ENCODE peak calls at places on chromosomes 5 and 9, in six cellular contexts. U is mesendoderm, T is neuronal stem cell, J is IMR-90, E is mesenchymal stem cell, W is H1. X is an unnamed sample.
A peak's percentile ranks its signal among the peaks of the same experiment; 100 is the strongest.

GRCh38 chr5:170629566-170630175 is 125.9 kb downstream of the KCNIP1 start:
- DNase-seq in J (no peak), W (no peak), T (no peak), U (no peak), E (no peak), X (no peak)

GRCh38 chr5:109805882-109806281 is 116.2 kb downstream of the MAN2A1 start:
- DNase-seq in T (peak; percentile 3), J (no peak), U (peak; percentile 96), W (no peak), E (no peak), X (no peak)

GRCh38 chr5:156096259-156096658 is 230.7 kb upstream of the SGCD start:
- DNase-seq in W (no peak), T (no peak), E (peak; percentile 11), J (peak; percentile 42), U (no peak), X (no peak)

GRCh38 chr5:140118294-140118936 is 4.5 kb downstream of the PURA start:
- DNase-seq in E (no peak), U (no peak), W (no peak), T (no peak), J (peak; percentile 17), X (no peak)

GRCh38 chr9:86600291-86600690 is 246.1 kb upstream of the TUT7 start:
- DNase-seq in E (peak; percentile 9), J (peak; percentile 58), U (peak; percentile 32), T (no peak), W (no peak), X (peak; percentile 57)

GRCh38 chr9:135346438-135347050 is 133.0 kb upstream of the PPP1R26 start:
- DNase-seq in T (no peak), U (no peak), J (no peak), E (no peak), W (no peak), X (no peak)

GRCh38 chr9:124149992-124150391 is 107.8 kb upstream of the NEK6 start:
- DNase-seq in T (no peak), J (peak; percentile 26), E (peak; percentile 38), U (peak; percentile 61), W (peak; percentile 39), X (peak; percentile 32)

GRCh38 chr9:35114113-35114847 is 1.4 kb downstream of the ATOSB start:
- DNase-seq in T (peak; percentile 91), W (peak; percentile 80), E (peak; percentile 99), U (peak; percentile 100), J (peak; percentile 94), X (peak; percentile 96)

GRCh38 chr5:136890431-136891148 is 525.2 kb upstream of the TRPC7 start:
- DNase-seq in J (no peak), U (no peak), W (no peak), T (no peak), E (no peak), X (no peak)

GRCh38 chr5:56824019-56824418 is 8.7 kb downstream of the MAP3K1 start:
- DNase-seq in T (no peak), W (no peak), E (no peak), J (no peak), U (no peak), X (no peak)

GRCh38 chr9:136539427-136540412 is 6.1 kb downstream of the NOTCH1 start:
- DNase-seq in U (peak; percentile 79), J (no peak), T (no peak), E (peak; percentile 79), W (no peak), X (peak; percentile 86)

GRCh38 chr9:106869458-106869857 is 6.5 kb downstream of the ZNF462 start:
- DNase-seq in W (no peak), U (no peak), T (no peak), J (peak; percentile 60), E (no peak), X (peak; percentile 37)

GRCh38 chr5:179914032-179914755 is 6.5 kb upstream of the TBC1D9B start:
- DNase-seq in J (peak; percentile 53), W (no peak), U (peak; percentile 40), T (no peak), E (peak; percentile 42), X (peak; percentile 19)

GRCh38 chr5:135493406-135494180 is 41.4 kb upstream of the TIFAB start:
- DNase-seq in W (no peak), J (peak; percentile 92), U (no peak), E (peak; percentile 16), T (no peak), X (no peak)

GRCh38 chr9:128282500-128282899 is 6.4 kb downstream of the SWI5 start:
- DNase-seq in T (no peak), J (peak; percentile 76), W (no peak), U (no peak), E (peak; percentile 26), X (no peak)

GRCh38 chr5:124420952-124421351 is 325.5 kb downstream of the ZNF608 start:
- DNase-seq in T (no peak), J (no peak), E (no peak), U (no peak), W (no peak), X (no peak)

GRCh38 chr9:36899406-36899805 is 134.7 kb downstream of the PAX5 start:
- DNase-seq in W (no peak), J (no peak), T (no peak), E (no peak), U (no peak), X (no peak)

GRCh38 chr5:148416921-148417320 is 33.2 kb downstream of the FBXO38 start:
- DNase-seq in T (no peak), E (no peak), U (peak; percentile 13), J (no peak), W (no peak), X (peak; percentile 25)

GRCh38 chr5:32638309-32638708 is 53.0 kb downstream of the SUB1 start:
- DNase-seq in U (no peak), E (no peak), W (no peak), T (no peak), J (no peak), X (no peak)

GRCh38 chr9:123749580-123750202 is 180.2 kb downstream of the DENND1A start:
- DNase-seq in W (peak; percentile 35), J (peak; percentile 20), T (no peak), E (no peak), U (peak; percentile 37), X (no peak)

GRCh38 chr9:38009035-38009501 is 60.0 kb downstream of the SHB start:
- DNase-seq in J (no peak), E (peak; percentile 79), W (no peak), U (no peak), T (no peak), X (no peak)

GRCh38 chr5:89849819-89850515 is 559.6 kb downstream of the CETN3 start:
- DNase-seq in E (peak; percentile 4), W (no peak), U (peak; percentile 45), J (no peak), T (no peak), X (no peak)

GRCh38 chr5:88691945-88692868 is 190.8 kb downstream of the MEF2C start:
- DNase-seq in T (no peak), W (peak; percentile 68), J (no peak), E (no peak), U (peak; percentile 47), X (no peak)

GRCh38 chr5:107104774-107105050 is 566.0 kb downstream of the EFNA5 start:
- DNase-seq in T (no peak), W (no peak), U (peak; percentile 70), J (no peak), E (no peak), X (no peak)

GRCh38 chr5:60510663-60511062 is 189.3 kb downstream of the DEPDC1B start:
- DNase-seq in J (no peak), E (no peak), W (no peak), T (no peak), U (no peak), X (no peak)

GRCh38 chr5:58012103-58012502 is 447.8 kb downstream of the PLK2 start:
- DNase-seq in T (no peak), J (peak; percentile 10), W (no peak), U (no peak), E (peak; percentile 17), X (no peak)

GRCh38 chr5:151692312-151692711 is 5.6 kb upstream of the SPARC start:
- DNase-seq in T (no peak), E (no peak), J (no peak), U (no peak), W (no peak), X (no peak)

GRCh38 chr9:34591911-34592866 is 2.7 kb upstream of the CNTFR start:
- DNase-seq in T (no peak), U (no peak), W (no peak), E (no peak), J (no peak), X (no peak)

GRCh38 chr5:138649316-138649720 is 74.1 kb upstream of the HSPA9 start:
- DNase-seq in W (no peak), T (no peak), J (no peak), E (no peak), U (no peak), X (no peak)

GRCh38 chr5:22431406-22431805 is 421.7 kb downstream of the CDH12 start:
- DNase-seq in T (no peak), E (no peak), J (no peak), U (no peak), W (no peak), X (no peak)

GRCh38 chr9:76390656-76391055 is 3.6 kb downstream of the RFK start:
- DNase-seq in J (no peak), E (no peak), T (no peak), U (no peak), W (no peak), X (no peak)

GRCh38 chr5:157779221-157779620 is 35.7 kb downstream of the LSM11 start:
- DNase-seq in J (no peak), T (no peak), W (no peak), E (no peak), U (no peak), X (no peak)
- H3K4me3 ChIP-seq in J (no peak overlapping the region), T (no peak overlapping the region), W (no peak overlapping the region), E (no peak overlapping the region), U (no peak overlapping the region), X (no peak overlapping the region)

DNA sequence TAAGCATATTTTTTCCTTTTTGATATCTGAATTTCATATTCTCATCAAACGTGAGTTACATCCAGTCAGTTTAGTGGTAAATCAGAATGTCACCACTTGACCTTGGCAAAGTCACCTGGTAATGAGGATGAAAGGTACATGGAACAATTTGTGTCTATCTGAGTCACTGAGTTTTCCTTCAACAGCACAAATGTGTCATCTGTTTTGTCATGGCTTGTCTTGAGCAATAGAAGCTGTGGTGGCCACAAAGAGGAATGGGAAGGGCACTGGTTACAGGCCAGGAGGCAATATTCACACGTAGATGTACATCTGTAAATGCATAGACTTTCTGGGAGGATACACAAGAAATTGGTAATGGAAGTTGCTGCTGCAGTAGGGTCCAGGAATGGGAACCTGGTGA is 8.4 kb upstream of the ZNF474 start:
- DNase-seq in U (no peak), W (no peak), E (peak; percentile 68), J (peak; percentile 29), T (no peak), X (peak; percentile 69)
- H2AK5ac ChIP-seq in U (no peak overlapping the region), W (no peak overlapping the region), E (no peak overlapping the region), J (no peak overlapping the region), T (no peak overlapping the region), X (no peak overlapping the region)

GRCh38 chr9:109117856-109118801 is 1.6 kb downstream of the TMEM245 start:
- DNase-seq in J (peak; percentile 89), W (no peak), T (no peak), U (no peak), E (peak; percentile 96), X (peak; percentile 38)
- H3K23ac ChIP-seq in J (peak overlapping the region; percentile 84), W (no peak overlapping the region), T (no peak overlapping the region), U (no peak overlapping the region), E (no peak overlapping the region), X (no peak overlapping the region)

DNA sequence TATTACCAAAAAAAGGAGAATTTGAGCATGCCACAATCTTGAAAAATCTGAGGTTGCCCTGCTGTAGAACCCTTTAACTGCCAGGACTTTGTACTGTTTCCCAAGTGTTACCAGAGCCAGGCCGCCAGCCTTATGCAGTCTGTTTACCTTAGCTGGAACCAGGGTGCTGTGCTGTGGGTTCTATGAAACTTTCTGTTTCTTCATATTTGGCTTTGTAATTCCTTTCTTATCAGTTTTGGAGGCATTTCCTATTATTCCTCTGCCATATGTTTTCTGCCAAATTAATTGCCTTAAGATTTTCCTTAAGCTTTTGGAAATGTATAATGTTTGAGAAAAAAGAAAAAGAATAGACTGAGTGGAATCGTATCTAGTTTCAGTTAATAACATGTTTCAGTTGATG is 2.1 kb downstream of the S1PR3 start:
- DNase-seq in E (no peak), U (no peak), J (peak; percentile 38), W (no peak), T (no peak), X (no peak)
- H3K4me3 ChIP-seq in E (peak overlapping the region; percentile 94), U (no peak overlapping the region), J (peak overlapping the region; percentile 9), W (no peak overlapping the region), T (peak overlapping the region; percentile 79), X (no peak overlapping the region)